ENCODE peak calls at places on chromosomes 5 and 9, in five cellular contexts. C is psoas muscle; A is AG04450; B is cardiac fibroblast; J is CD8-positive, alpha-beta T cell. X is an unnamed sample.

GRCh38 chr5:159976921-159977320 is 32.0 kb upstream of the TTC1 start:
- DNase-seq in C (no peak), A (no peak), J (no peak), B (no peak), X (no peak)

GRCh38 chr5:30874234-30875034 is 319.1 kb upstream of the CDH6 start:
- DNase-seq in C (no peak), A (no peak), J (no peak), B (no peak), X (no peak)

GRCh38 chr9:120397453-120397852 is 182.5 kb downstream of the CDK5RAP2 start:
- DNase-seq in B (no peak), C (no peak), J (no peak), A (no peak), X (peak)

GRCh38 chr9:83299556-83299955 is 236.6 kb upstream of the RASEF start:
- DNase-seq in A (no peak), B (peak), J (no peak), C (peak), X (peak)

GRCh38 chr9:95107001-95107749 is 210.3 kb downstream of the FANCC start:
- DNase-seq in J (no peak), C (no peak), B (peak), A (peak), X (no peak)

GRCh38 chr9:26321935-26322334 is 570.7 kb downstream of the CAAP1 start:
- DNase-seq in C (no peak), B (no peak), A (no peak), J (no peak), X (no peak)

GRCh38 chr9:7980691-7981289 is 181.2 kb upstream of the DMAC1 start:
- DNase-seq in J (no peak), C (no peak), A (no peak), B (no peak), X (no peak)

GRCh38 chr5:114657342-114658130 is 295.7 kb downstream of the KCNN2 start:
- DNase-seq in C (no peak), A (no peak), J (no peak), B (no peak), X (no peak)

GRCh38 chr5:56814361-56814962 is 887 bp upstream of the MAP3K1 start:
- DNase-seq in C (peak), J (no peak), A (no peak), B (no peak), X (no peak)

GRCh38 chr5:10424124-10424731 is 17.5 kb upstream of the ROPN1L start:
- DNase-seq in B (peak), A (no peak), J (no peak), C (no peak), X (peak)

GRCh38 chr5:10762178-10762775 is 1.2 kb upstream of the DAP start:
- DNase-seq in A (no peak), J (no peak), C (peak), B (peak), X (no peak)

GRCh38 chr9:131045300-131046092 is 36.5 kb downstream of the LAMC3 start:
- DNase-seq in C (no peak), A (no peak), J (no peak), B (no peak), X (no peak)

GRCh38 chr5:86869268-86869667 is 251.5 kb downstream of the COX7C start:
- DNase-seq in C (no peak), B (no peak), A (no peak), J (no peak), X (no peak)

GRCh38 chr5:90606539-90606938 is 47.9 kb downstream of the ADGRV1 start:
- DNase-seq in C (no peak), A (no peak), B (no peak), J (no peak), X (no peak)

GRCh38 chr5:171966270-171966669 is 40.2 kb downstream of the FBXW11 start:
- DNase-seq in A (no peak), J (no peak), C (no peak), B (no peak), X (no peak)

GRCh38 chr5:117504245-117504644 is 929.6 kb upstream of the SEMA6A start:
- DNase-seq in A (no peak), C (no peak), J (no peak), B (no peak), X (no peak)

GRCh38 chr5:129631946-129632345 is 115.9 kb upstream of the MINAR2 start:
- DNase-seq in B (peak), J (no peak), C (no peak), A (no peak), X (no peak)

GRCh38 chr9:108859459-108860114 is 2.5 kb upstream of the ACTL7A start:
- DNase-seq in J (no peak), B (no peak), A (no peak), C (no peak), X (no peak)

GRCh38 chr5:32794086-32794485 is 83.0 kb downstream of the NPR3 start:
- DNase-seq in B (no peak), J (no peak), C (no peak), A (no peak), X (peak)

GRCh38 chr5:109654455-109654854 is 35.3 kb upstream of the MAN2A1 start:
- DNase-seq in B (no peak), C (peak), J (no peak), A (no peak), X (peak)

GRCh38 chr5:81749562-81750307 is 1.2 kb downstream of the SSBP2 start:
- DNase-seq in J (peak), A (no peak), C (peak), B (no peak), X (no peak)

GRCh38 chr5:112240011-112240410 is 179.1 kb downstream of the EPB41L4A start:
- DNase-seq in J (no peak), B (no peak), C (no peak), A (no peak), X (no peak)

GRCh38 chr9:101486693-101487442 is 46.8 kb upstream of the RNF20 start:
- DNase-seq in C (peak), A (no peak), B (peak), J (no peak), X (peak)

GRCh38 chr5:134114886-134115805 is 665 bp downstream of the TCF7 start:
- DNase-seq in A (no peak), J (peak), C (peak), B (no peak), X (no peak)

GRCh38 chr5:128854931-128855330 is 110.4 kb upstream of the SLC27A6 start:
- DNase-seq in C (no peak), B (no peak), J (no peak), A (no peak), X (no peak)

GRCh38 chr5:156036640-156037039 is 290.3 kb upstream of the SGCD start:
- DNase-seq in A (no peak), B (no peak), C (no peak), J (no peak), X (peak)

GRCh38 chr5:151086905-151087360 is 6.1 kb upstream of the TNIP1 start:
- DNase-seq in A (no peak), J (peak), C (no peak), B (no peak), X (no peak)

GRCh38 chr9:92183449-92183848 is 68.2 kb upstream of the SPTLC1 start:
- DNase-seq in C (no peak), J (no peak), A (no peak), B (no peak), X (no peak)

GRCh38 chr5:141084487-141084989 is 9.9 kb upstream of the PCDHB2 start:
- DNase-seq in J (peak), A (no peak), C (no peak), B (peak), X (peak)

GRCh38 chr9:125985998-125986655 is 239.0 kb downstream of the PBX3 start:
- DNase-seq in B (no peak), J (no peak), A (no peak), C (no peak), X (no peak)

GRCh38 chr5:150022163-150022540 is 21.6 kb downstream of the HMGXB3 start:
- DNase-seq in J (no peak), C (no peak), A (peak), B (peak), X (peak)

GRCh38 chr5:146662229-146662628 is 146.2 kb upstream of the GPR151 start:
- DNase-seq in C (no peak), B (peak), J (peak), A (no peak), X (peak)

GRCh38 chr5:96079075-96079474 is 117.4 kb upstream of the ELL2 start:
- DNase-seq in J (no peak), B (peak), A (peak), C (no peak), X (peak)

GRCh38 chr5:65954200-65954599 is 27.8 kb downstream of the ERBIN start:
- DNase-seq in C (no peak), A (no peak), J (no peak), B (no peak), X (no peak)

GRCh38 chr9:5354184-5354583 is 14.5 kb upstream of the RLN1 start:
- DNase-seq in J (no peak), B (no peak), C (no peak), A (no peak), X (no peak)

DNA sequence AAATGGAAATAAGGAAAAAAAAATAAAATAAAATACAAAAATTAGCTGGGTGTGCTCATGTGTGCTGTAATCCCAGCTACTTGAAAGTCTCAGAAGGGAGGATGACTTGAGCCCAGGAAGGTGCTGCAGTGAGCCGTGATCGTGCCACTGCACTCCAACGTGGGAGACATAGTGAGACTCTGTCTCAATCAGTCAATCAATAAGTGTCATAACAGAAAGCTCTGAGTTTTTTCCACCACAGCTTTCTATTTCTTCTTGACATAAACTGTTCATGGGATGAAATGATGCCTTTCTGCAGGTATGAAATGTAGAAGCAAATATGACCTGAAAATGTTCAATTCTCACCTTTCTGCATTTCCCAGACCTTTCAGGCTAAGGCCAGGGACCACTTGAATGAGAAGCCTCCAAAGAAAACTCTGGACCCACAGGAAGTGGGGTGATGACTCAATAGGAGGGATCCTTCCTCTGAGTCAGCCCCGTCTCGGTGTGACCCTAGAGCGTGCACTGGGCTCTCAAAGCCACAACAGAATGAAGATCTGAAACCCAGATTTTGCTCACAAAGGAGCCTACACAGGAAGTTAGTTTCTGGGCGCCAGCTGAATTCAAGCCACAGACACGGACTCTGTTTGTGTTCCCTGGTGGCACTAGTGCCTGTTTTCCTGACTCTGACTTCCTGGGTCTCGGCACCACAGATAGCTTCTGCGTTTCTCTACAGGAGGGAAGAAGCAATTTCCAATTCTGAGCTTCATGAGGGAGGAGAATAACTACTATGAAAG is 62.0 kb downstream of the ANKH start:
- DNase-seq in B (peak), A (peak), C (peak), J (peak), X (peak)
- H3K4me3 ChIP-seq in B (peak), A (no peak), C (no peak), J (peak), X (peak)

GRCh38 chr9:112665347-112665746 is 52.6 kb downstream of the INIP start:
- DNase-seq in A (peak), J (no peak), C (no peak), B (peak), X (peak)
- TF ChIP-seq CTCF in A (peak), J (no peak), C (no peak), B (peak), X (peak)

GRCh38 chr9:68496356-68496755 is 44.3 kb downstream of the TMEM252 start:
- DNase-seq in J (no peak), A (no peak), B (no peak), C (no peak), X (peak)
- H3K4me3 ChIP-seq in J (no peak), A (no peak), B (no peak), C (no peak), X (no peak)

DNA sequence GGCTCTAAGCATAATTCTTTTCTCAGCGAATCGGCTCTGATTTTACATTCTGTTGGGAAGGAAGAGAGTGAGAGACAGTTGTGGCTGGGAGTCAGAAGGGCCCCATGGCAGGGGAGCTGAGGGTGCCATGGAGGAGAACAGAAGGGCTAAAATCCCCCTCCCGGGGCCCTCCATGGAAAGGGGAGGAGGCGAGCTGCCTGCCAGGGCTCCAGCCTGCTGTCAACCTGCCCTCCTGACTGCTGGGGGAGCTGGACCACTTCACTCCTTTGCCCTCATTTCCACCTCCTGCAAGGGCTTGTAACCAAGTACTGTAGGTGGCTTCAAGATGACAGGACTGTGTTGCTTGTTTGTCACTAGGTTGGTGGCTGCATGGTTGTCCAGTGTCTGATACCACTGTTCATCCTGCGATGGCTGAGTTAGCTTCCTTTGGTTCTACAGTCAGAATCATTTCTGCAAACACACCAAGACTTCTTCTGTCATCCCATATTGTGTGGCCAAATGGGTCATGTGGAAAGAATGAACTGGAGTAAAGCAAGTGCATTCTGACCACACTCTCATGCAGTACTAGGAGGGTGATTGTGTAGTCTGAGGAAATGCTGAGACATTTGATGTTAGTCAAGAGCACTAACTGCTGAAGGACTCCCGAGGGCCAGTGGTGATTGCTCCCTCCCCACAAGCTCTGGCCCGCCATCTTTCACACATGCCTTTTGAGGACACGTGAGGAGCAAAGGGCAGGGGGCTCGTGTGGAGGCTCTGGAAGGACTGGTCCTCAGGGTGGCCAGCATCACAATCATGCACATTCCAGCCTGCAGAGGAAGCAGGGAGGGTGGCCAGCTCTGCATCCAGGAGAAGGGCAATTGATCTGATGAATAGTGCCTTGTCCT is 307.2 kb downstream of the GADD45G start:
- DNase-seq in B (no peak), J (no peak), A (no peak), C (no peak), X (peak)
- TF ChIP-seq CTCF in B (no peak), J (no peak), A (no peak), C (no peak), X (no peak)

DNA sequence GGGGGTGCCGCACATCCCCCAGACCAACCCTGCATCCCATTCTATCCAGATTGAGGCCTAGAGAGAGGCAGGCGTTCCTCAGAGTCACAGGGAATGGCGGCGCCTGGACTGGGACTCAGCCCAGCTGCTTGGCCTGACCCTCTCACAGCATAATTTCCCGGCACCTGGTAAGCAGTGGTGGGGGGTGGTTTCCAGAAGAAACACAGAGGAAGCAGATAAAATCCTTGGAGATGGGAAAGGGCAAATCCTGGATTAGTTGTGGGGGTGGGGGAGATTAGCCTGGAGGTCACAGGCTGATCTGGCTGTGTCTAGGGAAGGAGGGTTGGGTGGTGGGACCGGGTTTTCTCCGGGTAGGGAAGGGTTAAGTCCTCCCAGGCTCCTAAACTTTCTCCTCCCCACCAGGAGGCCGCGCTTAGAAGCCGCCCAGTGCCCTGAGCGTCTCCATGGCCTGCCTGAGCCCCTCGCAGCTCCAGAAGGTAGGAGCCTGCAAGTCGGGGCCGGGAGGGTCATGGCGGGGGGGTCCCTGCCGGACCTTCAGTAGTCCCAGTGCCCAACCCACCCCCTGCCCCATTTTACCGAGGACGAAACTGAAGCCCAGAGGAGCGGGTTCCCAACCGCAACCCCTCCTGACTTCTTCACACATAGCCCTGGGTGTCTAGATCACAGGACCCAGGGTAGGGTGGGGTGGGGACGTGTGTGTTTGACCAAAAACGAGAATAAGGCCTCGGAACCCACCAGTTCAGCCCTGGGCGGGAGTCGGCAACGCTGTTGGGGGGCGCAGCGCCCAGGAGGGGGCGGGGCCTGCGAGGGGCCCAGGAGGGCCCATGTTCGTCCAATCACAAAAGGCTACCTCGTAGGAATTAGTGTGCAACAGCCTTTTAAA is 1.3 kb downstream of the PHYHD1 start:
- DNase-seq in J (no peak), B (peak), A (no peak), C (peak), X (peak)
- H3K4me3 ChIP-seq in J (peak), B (peak), A (peak), C (peak), X (peak)

DNA sequence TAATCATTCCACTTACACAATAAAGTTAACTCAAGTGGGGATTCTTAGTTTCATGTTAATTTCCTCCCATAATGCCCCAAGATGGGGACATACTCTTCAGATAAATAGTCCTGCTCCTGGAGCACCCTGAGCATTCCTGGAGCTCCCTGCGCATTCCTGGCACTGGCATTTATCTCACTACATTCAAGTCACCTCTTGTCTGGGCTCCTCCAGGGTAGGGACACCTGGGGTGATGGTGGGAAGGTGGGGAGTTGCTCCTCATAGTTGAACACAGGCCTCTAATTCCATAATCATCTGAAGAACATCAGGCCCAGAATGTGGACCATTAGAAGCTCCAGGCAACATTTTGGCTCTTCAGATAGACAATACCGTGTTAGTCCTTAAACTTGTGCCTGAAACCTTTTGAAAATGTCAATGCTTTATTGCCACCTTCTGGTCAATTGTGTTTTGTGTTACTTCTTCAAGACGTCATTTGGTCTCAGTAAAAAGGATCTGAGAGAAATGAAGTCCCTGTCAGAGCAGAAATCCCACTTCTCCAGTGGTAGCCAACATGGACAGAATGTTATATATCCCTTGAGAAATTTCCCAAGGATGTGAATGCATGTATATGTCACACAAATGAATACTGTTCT is 14.2 kb upstream of the AGGF1 start:
- DNase-seq in J (no peak), C (no peak), B (peak), A (peak), X (peak)
- TF ChIP-seq CTCF in J (peak), C (no peak), B (peak), A (peak), X (peak)

GRCh38 chr9:113568081-113568435 is 104.5 kb downstream of the RGS3 start:
- DNase-seq in C (no peak), A (no peak), B (no peak), J (no peak), X (no peak)

GRCh38 chr9:113564804-113565237 is 101.3 kb downstream of the RGS3 start:
- DNase-seq in A (no peak), C (peak), B (peak), J (no peak), X (peak)

GRCh38 chr9:113567361-113568080 is 104.0 kb downstream of the RGS3 start:
- DNase-seq in B (no peak), C (no peak), J (no peak), A (no peak), X (no peak)

GRCh38 chr9:113566712-113567071 is 103.2 kb downstream of the RGS3 start:
- DNase-seq in A (no peak), B (no peak), J (no peak), C (no peak), X (no peak)

DNA sequence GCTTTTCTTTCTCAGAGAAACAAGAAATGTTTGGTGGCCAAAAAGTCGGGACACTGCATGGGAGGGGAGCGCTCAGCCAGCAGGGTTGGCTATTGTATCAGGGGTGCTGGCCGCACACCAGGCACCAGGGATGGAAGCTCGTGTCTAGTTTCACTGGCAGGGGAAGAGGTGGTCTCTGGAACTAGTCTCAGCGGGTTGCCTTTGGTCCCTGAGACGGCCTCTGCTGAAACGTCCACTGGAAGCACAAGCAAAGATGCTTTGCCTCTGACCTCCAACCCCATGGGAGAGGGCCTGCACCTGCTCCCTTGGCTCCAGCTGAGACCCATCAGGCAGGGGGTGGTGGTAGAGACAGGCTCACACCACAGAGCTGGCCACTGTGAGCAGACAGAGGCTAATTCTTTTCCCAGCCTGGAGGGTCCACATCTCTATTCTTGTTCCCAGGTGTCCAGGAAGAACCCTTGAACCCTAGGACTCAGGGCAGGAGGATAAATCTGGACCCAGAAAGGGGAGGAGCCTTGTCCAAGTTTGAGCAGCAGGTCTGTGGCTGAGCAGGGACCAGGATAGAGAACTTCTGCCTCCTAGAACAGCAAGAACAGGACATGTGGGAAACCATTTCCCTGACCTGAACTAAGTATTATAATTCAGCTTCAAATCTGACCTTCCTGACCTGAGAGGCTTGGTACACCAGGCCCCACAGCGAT is 102.6 kb downstream of the RGS3 start:
- DNase-seq in J (no peak), B (no peak), C (no peak), A (no peak), X (no peak)
- H3K4me3 ChIP-seq in J (no peak), B (peak), C (no peak), A (peak), X (peak)